ENCODE peak calls at places on chromosomes 7 and 10, in nine cellular contexts. One of them, this sample, is unnamed.

GRCh38 chr10:132158810-132159209 is 27.9 kb upstream of the DPYSL4 start:
- DNase-seq in HFF-Myc: no peak
- DNase-seq in fibroblast of the aortic adventitia: no peak
- DNase-seq in mucosa of descending colon: no peak
- DNase-seq in B cell: peak; percentile 47
- DNase-seq in cardiac fibroblast: no peak
- DNase-seq in left lung: no peak
- DNase-seq in CD8-positive, alpha-beta T cell: no peak
- DNase-seq in hepatocyte: no peak
- DNase-seq in this sample: no peak

GRCh38 chr10:126252884-126253612 is 135.2 kb downstream of the ADAM12 start:
- DNase-seq in mucosa of descending colon: peak; percentile 17
- DNase-seq in HFF-Myc: peak; percentile 99
- DNase-seq in B cell: no peak
- DNase-seq in fibroblast of the aortic adventitia: peak; percentile 100
- DNase-seq in left lung: no peak
- DNase-seq in cardiac fibroblast: peak; percentile 95
- DNase-seq in CD8-positive, alpha-beta T cell: no peak
- DNase-seq in hepatocyte: peak; percentile 51
- DNase-seq in this sample: no peak

GRCh38 chr10:84665883-84666463 is 337.6 kb downstream of the CCSER2 start:
- DNase-seq in hepatocyte: peak; percentile 23
- DNase-seq in B cell: peak; percentile 3
- DNase-seq in HFF-Myc: no peak
- DNase-seq in left lung: peak; percentile 71
- DNase-seq in mucosa of descending colon: peak; percentile 43
- DNase-seq in cardiac fibroblast: no peak
- DNase-seq in CD8-positive, alpha-beta T cell: no peak
- DNase-seq in fibroblast of the aortic adventitia: no peak
- DNase-seq in this sample: peak; percentile 18

GRCh38 chr7:133754718-133755117 is 372.4 kb upstream of the LRGUK start:
- DNase-seq in fibroblast of the aortic adventitia: no peak
- DNase-seq in hepatocyte: no peak
- DNase-seq in left lung: no peak
- DNase-seq in B cell: no peak
- DNase-seq in cardiac fibroblast: no peak
- DNase-seq in HFF-Myc: no peak
- DNase-seq in mucosa of descending colon: no peak
- DNase-seq in CD8-positive, alpha-beta T cell: no peak
- DNase-seq in this sample: no peak

GRCh38 chr10:13053794-13054462 is 46.0 kb upstream of the OPTN start:
- DNase-seq in left lung: no peak
- DNase-seq in B cell: no peak
- DNase-seq in hepatocyte: no peak
- DNase-seq in HFF-Myc: no peak
- DNase-seq in CD8-positive, alpha-beta T cell: no peak
- DNase-seq in fibroblast of the aortic adventitia: no peak
- DNase-seq in cardiac fibroblast: no peak
- DNase-seq in mucosa of descending colon: no peak
- DNase-seq in this sample: no peak

GRCh38 chr10:13709931-13710690 is 123.3 kb downstream of the PRPF18 start:
- DNase-seq in cardiac fibroblast: no peak
- DNase-seq in hepatocyte: no peak
- DNase-seq in B cell: no peak
- DNase-seq in HFF-Myc: no peak
- DNase-seq in left lung: no peak
- DNase-seq in mucosa of descending colon: no peak
- DNase-seq in fibroblast of the aortic adventitia: peak; percentile 71
- DNase-seq in CD8-positive, alpha-beta T cell: no peak
- DNase-seq in this sample: no peak

GRCh38 chr10:131825960-131826650 is 74.7 kb upstream of the PPP2R2D start:
- DNase-seq in cardiac fibroblast: no peak
- DNase-seq in fibroblast of the aortic adventitia: no peak
- DNase-seq in left lung: peak; percentile 60
- DNase-seq in B cell: no peak
- DNase-seq in HFF-Myc: no peak
- DNase-seq in CD8-positive, alpha-beta T cell: no peak
- DNase-seq in hepatocyte: no peak
- DNase-seq in mucosa of descending colon: no peak
- DNase-seq in this sample: no peak

GRCh38 chr7:29109815-29110385 is 36.4 kb downstream of the CPVL start:
- DNase-seq in CD8-positive, alpha-beta T cell: no peak
- DNase-seq in HFF-Myc: no peak
- DNase-seq in hepatocyte: no peak
- DNase-seq in cardiac fibroblast: no peak
- DNase-seq in fibroblast of the aortic adventitia: no peak
- DNase-seq in mucosa of descending colon: no peak
- DNase-seq in left lung: no peak
- DNase-seq in B cell: no peak
- DNase-seq in this sample: no peak

GRCh38 chr7:157437519-157438061 is 100.8 kb downstream of the DNAJB6 start:
- DNase-seq in fibroblast of the aortic adventitia: no peak
- DNase-seq in cardiac fibroblast: no peak
- DNase-seq in hepatocyte: no peak
- DNase-seq in mucosa of descending colon: no peak
- DNase-seq in CD8-positive, alpha-beta T cell: no peak
- DNase-seq in left lung: peak; percentile 26
- DNase-seq in HFF-Myc: no peak
- DNase-seq in B cell: no peak
- DNase-seq in this sample: no peak

GRCh38 chr7:70044064-70044463 is 445.8 kb downstream of the AUTS2 start:
- DNase-seq in fibroblast of the aortic adventitia: no peak
- DNase-seq in CD8-positive, alpha-beta T cell: no peak
- DNase-seq in hepatocyte: peak; percentile 45
- DNase-seq in B cell: no peak
- DNase-seq in cardiac fibroblast: no peak
- DNase-seq in HFF-Myc: no peak
- DNase-seq in left lung: no peak
- DNase-seq in mucosa of descending colon: peak; percentile 10
- DNase-seq in this sample: peak; percentile 52

GRCh38 chr7:19110026-19110777 is 7.2 kb downstream of the TWIST1 start:
- DNase-seq in fibroblast of the aortic adventitia: no peak
- DNase-seq in B cell: no peak
- DNase-seq in left lung: no peak
- DNase-seq in cardiac fibroblast: no peak
- DNase-seq in mucosa of descending colon: no peak
- DNase-seq in CD8-positive, alpha-beta T cell: no peak
- DNase-seq in HFF-Myc: no peak
- DNase-seq in hepatocyte: no peak
- DNase-seq in this sample: no peak

GRCh38 chr7:66859339-66859738 is 61.7 kb upstream of the TMEM248 start:
- DNase-seq in mucosa of descending colon: no peak
- DNase-seq in left lung: no peak
- DNase-seq in fibroblast of the aortic adventitia: no peak
- DNase-seq in cardiac fibroblast: no peak
- DNase-seq in hepatocyte: no peak
- DNase-seq in B cell: no peak
- DNase-seq in HFF-Myc: no peak
- DNase-seq in CD8-positive, alpha-beta T cell: no peak
- DNase-seq in this sample: no peak

GRCh38 chr7:135795846-135796570 is 47.4 kb upstream of the FAM180A start:
- DNase-seq in CD8-positive, alpha-beta T cell: no peak
- DNase-seq in cardiac fibroblast: no peak
- DNase-seq in HFF-Myc: no peak
- DNase-seq in mucosa of descending colon: no peak
- DNase-seq in hepatocyte: no peak
- DNase-seq in fibroblast of the aortic adventitia: peak; percentile 25
- DNase-seq in B cell: no peak
- DNase-seq in left lung: no peak
- DNase-seq in this sample: no peak

GRCh38 chr10:130020651-130021372 is 56.7 kb upstream of the EBF3 start:
- DNase-seq in hepatocyte: no peak
- DNase-seq in HFF-Myc: no peak
- DNase-seq in CD8-positive, alpha-beta T cell: peak; percentile 7
- DNase-seq in cardiac fibroblast: no peak
- DNase-seq in fibroblast of the aortic adventitia: no peak
- DNase-seq in left lung: no peak
- DNase-seq in B cell: no peak
- DNase-seq in mucosa of descending colon: no peak
- DNase-seq in this sample: no peak

GRCh38 chr10:930415-931325 is 835 bp downstream of the LARP4B start:
- DNase-seq in CD8-positive, alpha-beta T cell: peak; percentile 21
- DNase-seq in left lung: peak; percentile 90
- DNase-seq in cardiac fibroblast: peak; percentile 24
- DNase-seq in B cell: peak; percentile 49
- DNase-seq in HFF-Myc: no peak
- DNase-seq in fibroblast of the aortic adventitia: peak; percentile 35
- DNase-seq in mucosa of descending colon: peak; percentile 69
- DNase-seq in hepatocyte: peak; percentile 80
- DNase-seq in this sample: peak; percentile 68

GRCh38 chr10:132784582-132785432 is 1.1 kb downstream of the NKX6-2 start:
- DNase-seq in CD8-positive, alpha-beta T cell: no peak
- DNase-seq in left lung: no peak
- DNase-seq in mucosa of descending colon: no peak
- DNase-seq in B cell: peak; percentile 18
- DNase-seq in fibroblast of the aortic adventitia: no peak
- DNase-seq in hepatocyte: no peak
- DNase-seq in HFF-Myc: no peak
- DNase-seq in cardiac fibroblast: no peak
- DNase-seq in this sample: no peak

GRCh38 chr7:2979276-2979675 is 64.4 kb downstream of the CARD11 start:
- DNase-seq in mucosa of descending colon: no peak
- DNase-seq in cardiac fibroblast: no peak
- DNase-seq in left lung: peak; percentile 21
- DNase-seq in B cell: peak; percentile 56
- DNase-seq in HFF-Myc: no peak
- DNase-seq in fibroblast of the aortic adventitia: no peak
- DNase-seq in hepatocyte: no peak
- DNase-seq in CD8-positive, alpha-beta T cell: no peak
- DNase-seq in this sample: no peak

GRCh38 chr10:102802920-102803534 is 34.2 kb downstream of the CYP17A1 start:
- DNase-seq in CD8-positive, alpha-beta T cell: no peak
- DNase-seq in B cell: no peak
- DNase-seq in fibroblast of the aortic adventitia: peak; percentile 98
- DNase-seq in left lung: no peak
- DNase-seq in mucosa of descending colon: no peak
- DNase-seq in cardiac fibroblast: peak; percentile 96
- DNase-seq in hepatocyte: peak; percentile 38
- DNase-seq in HFF-Myc: peak; percentile 73
- DNase-seq in this sample: no peak

GRCh38 chr10:43396061-43396927 is 12.7 kb downstream of the HNRNPF start:
- DNase-seq in left lung: peak; percentile 95
- DNase-seq in B cell: peak; percentile 69
- DNase-seq in HFF-Myc: no peak
- DNase-seq in fibroblast of the aortic adventitia: peak; percentile 64
- DNase-seq in CD8-positive, alpha-beta T cell: peak; percentile 69
- DNase-seq in cardiac fibroblast: peak; percentile 80
- DNase-seq in mucosa of descending colon: peak; percentile 85
- DNase-seq in hepatocyte: peak; percentile 91
- DNase-seq in this sample: peak; percentile 83

GRCh38 chr10:78381072-78381471 is 347.4 kb downstream of the RPS24 start:
- DNase-seq in mucosa of descending colon: no peak
- DNase-seq in HFF-Myc: no peak
- DNase-seq in CD8-positive, alpha-beta T cell: no peak
- DNase-seq in fibroblast of the aortic adventitia: no peak
- DNase-seq in cardiac fibroblast: no peak
- DNase-seq in left lung: no peak
- DNase-seq in hepatocyte: no peak
- DNase-seq in B cell: no peak
- DNase-seq in this sample: peak; percentile 27
- TF ChIP-seq CTCF in mucosa of descending colon: no peak
- TF ChIP-seq CTCF in HFF-Myc: peak; percentile 54
- TF ChIP-seq CTCF in CD8-positive, alpha-beta T cell: no peak
- TF ChIP-seq CTCF in fibroblast of the aortic adventitia: peak; percentile 22
- TF ChIP-seq CTCF in cardiac fibroblast: peak; percentile 44
- TF ChIP-seq CTCF in left lung: no peak
- TF ChIP-seq CTCF in hepatocyte: peak; percentile 22
- TF ChIP-seq CTCF in B cell: no peak
- TF ChIP-seq CTCF in this sample: peak; percentile 43

GRCh38 chr10:110006358-110007170 is 1.2 kb upstream of the ADD3 start:
- DNase-seq in left lung: peak; percentile 64
- DNase-seq in mucosa of descending colon: no peak
- DNase-seq in B cell: no peak
- DNase-seq in cardiac fibroblast: peak; percentile 86
- DNase-seq in CD8-positive, alpha-beta T cell: no peak
- DNase-seq in fibroblast of the aortic adventitia: peak; percentile 93
- DNase-seq in HFF-Myc: no peak
- DNase-seq in hepatocyte: peak; percentile 68
- DNase-seq in this sample: peak; percentile 31
- TF ChIP-seq CTCF in left lung: no peak
- TF ChIP-seq CTCF in mucosa of descending colon: no peak
- TF ChIP-seq CTCF in B cell: no peak
- TF ChIP-seq CTCF in cardiac fibroblast: no peak
- TF ChIP-seq CTCF in CD8-positive, alpha-beta T cell: no peak
- TF ChIP-seq CTCF in fibroblast of the aortic adventitia: no peak
- TF ChIP-seq CTCF in HFF-Myc: no peak
- TF ChIP-seq CTCF in hepatocyte: no peak
- TF ChIP-seq CTCF in this sample: no peak

DNA sequence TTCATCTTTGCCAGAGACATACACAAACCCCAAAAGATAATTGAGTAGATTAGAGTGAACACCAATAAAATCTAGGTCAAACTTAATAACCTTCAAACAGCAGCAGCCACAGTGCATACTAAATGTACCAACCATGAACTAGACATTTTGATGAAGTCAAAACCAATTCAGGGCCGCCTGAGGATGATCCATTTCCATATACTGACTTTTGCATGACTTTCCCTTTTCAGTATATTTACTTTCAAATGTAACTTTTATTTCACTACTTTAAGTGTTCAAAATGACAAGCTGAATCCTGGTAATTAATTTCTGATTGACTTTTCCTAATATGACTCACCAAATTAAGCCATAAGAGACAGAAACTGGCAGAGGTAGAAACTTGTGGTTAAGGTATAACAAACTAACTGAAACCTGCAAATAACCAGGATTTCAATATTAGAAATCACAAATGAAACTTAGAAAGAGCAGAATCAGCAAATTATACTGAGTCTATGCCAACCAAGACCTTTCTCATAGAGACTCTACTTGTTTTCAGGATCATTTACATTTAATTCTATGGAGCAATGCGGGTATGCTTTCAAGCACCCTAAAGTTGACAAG is 171.9 kb upstream of the LRRN3 start:
- DNase-seq in left lung: no peak
- DNase-seq in cardiac fibroblast: no peak
- DNase-seq in hepatocyte: no peak
- DNase-seq in fibroblast of the aortic adventitia: no peak
- DNase-seq in mucosa of descending colon: no peak
- DNase-seq in HFF-Myc: no peak
- DNase-seq in CD8-positive, alpha-beta T cell: no peak
- DNase-seq in B cell: no peak
- DNase-seq in this sample: no peak
- TF ChIP-seq CTCF in left lung: no peak
- TF ChIP-seq CTCF in cardiac fibroblast: no peak
- TF ChIP-seq CTCF in hepatocyte: no peak
- TF ChIP-seq CTCF in fibroblast of the aortic adventitia: no peak
- TF ChIP-seq CTCF in mucosa of descending colon: no peak
- TF ChIP-seq CTCF in HFF-Myc: no peak
- TF ChIP-seq CTCF in CD8-positive, alpha-beta T cell: no peak
- TF ChIP-seq CTCF in B cell: no peak
- TF ChIP-seq CTCF in this sample: no peak

DNA sequence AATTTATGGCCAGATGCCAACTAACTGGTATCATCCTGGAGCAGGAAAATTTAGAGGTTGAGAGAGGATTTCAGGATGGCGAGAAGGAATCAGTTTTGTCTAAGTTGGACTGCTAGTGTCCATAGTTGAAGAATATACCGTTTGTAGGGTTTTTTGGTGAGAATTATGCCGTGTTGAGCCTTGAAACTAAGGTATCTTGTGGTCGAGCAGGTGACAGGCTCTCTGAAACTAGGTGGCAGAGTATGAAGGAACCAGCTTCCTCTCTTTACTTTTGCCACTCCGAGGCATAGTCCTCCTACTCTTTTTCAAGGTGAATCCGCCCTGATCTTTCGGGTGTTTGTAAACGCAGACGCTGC is 9.7 kb downstream of the MDFIC start:
- DNase-seq in B cell: peak; percentile 69
- DNase-seq in HFF-Myc: no peak
- DNase-seq in cardiac fibroblast: no peak
- DNase-seq in CD8-positive, alpha-beta T cell: peak; percentile 21
- DNase-seq in fibroblast of the aortic adventitia: no peak
- DNase-seq in hepatocyte: no peak
- DNase-seq in left lung: no peak
- DNase-seq in mucosa of descending colon: peak; percentile 16
- DNase-seq in this sample: no peak
- TF ChIP-seq CTCF in B cell: no peak
- TF ChIP-seq CTCF in HFF-Myc: no peak
- TF ChIP-seq CTCF in cardiac fibroblast: no peak
- TF ChIP-seq CTCF in CD8-positive, alpha-beta T cell: no peak
- TF ChIP-seq CTCF in fibroblast of the aortic adventitia: no peak
- TF ChIP-seq CTCF in hepatocyte: no peak
- TF ChIP-seq CTCF in left lung: no peak
- TF ChIP-seq CTCF in mucosa of descending colon: no peak
- TF ChIP-seq CTCF in this sample: no peak

This sample was measured in nephron progenitor cell.